ENCODE peak calls at places on chromosomes 6 and 20, in nine cellular contexts. E is mucosa of descending colon, H is MCF 10A, Y is psoas muscle, V is kidney epithelial cell, T is cardiac muscle cell, U is choroid plexus epithelial cell, Z is endothelial cell, B is heart left ventricle. R is an unnamed sample.

GRCh38 chr6:22302828-22303227 is 6.0 kb upstream of the PRL start:
- DNase-seq in E (no peak), H (peak), Y (no peak), V (no peak), T (no peak), U (no peak), Z (no peak), B (no peak), R (no peak)

GRCh38 chr6:93176070-93176469 is 243.3 kb downstream of the EPHA7 start:
- DNase-seq in E (no peak), H (no peak), Y (no peak), V (no peak), T (no peak), U (no peak), Z (no peak), B (no peak), R (no peak)

GRCh38 chr6:101803146-101803545 is 409.6 kb downstream of the GRIK2 start:
- DNase-seq in E (no peak), H (no peak), Y (no peak), V (no peak), T (no peak), U (peak), Z (no peak), B (no peak), R (no peak)

GRCh38 chr20:45592574-45593189 is 13.6 kb upstream of the WFDC8 start:
- DNase-seq in E (peak), H (peak), Y (no peak), V (peak), T (peak), U (peak), Z (peak), B (no peak), R (peak)

GRCh38 chr6:43091020-43091419 is 14.9 kb downstream of the PTK7 start:
- DNase-seq in E (no peak), H (no peak), Y (no peak), V (no peak), T (no peak), U (no peak), Z (no peak), B (no peak), R (no peak)

GRCh38 chr6:34894693-34895092 is 5.6 kb downstream of the ANKS1A start:
- DNase-seq in E (no peak), H (no peak), Y (no peak), V (no peak), T (no peak), U (no peak), Z (no peak), B (no peak), R (no peak)

GRCh38 chr20:49753133-49753532 is 39.5 kb upstream of the B4GALT5 start:
- DNase-seq in E (no peak), H (no peak), Y (no peak), V (no peak), T (no peak), U (no peak), Z (no peak), B (no peak), R (no peak)

GRCh38 chr6:135095716-135096115 is 41.1 kb upstream of the HBS1L start:
- DNase-seq in E (no peak), H (no peak), Y (no peak), V (no peak), T (no peak), U (no peak), Z (no peak), B (no peak), R (no peak)

GRCh38 chr20:23528867-23529431 is 38.0 kb downstream of the CST8 start:
- DNase-seq in E (no peak), H (peak), Y (no peak), V (no peak), T (no peak), U (no peak), Z (no peak), B (no peak), R (no peak)

GRCh38 chr6:157217198-157217893 is 106.0 kb downstream of the TMEM242 start:
- DNase-seq in E (no peak), H (no peak), Y (no peak), V (no peak), T (no peak), U (no peak), Z (no peak), B (peak), R (no peak)

GRCh38 chr20:31570735-31571617 is 34.1 kb upstream of the ID1 start:
- DNase-seq in E (peak), H (no peak), Y (no peak), V (no peak), T (no peak), U (no peak), Z (no peak), B (peak), R (no peak)

GRCh38 chr6:40754481-40755045 is 167.4 kb upstream of the LRFN2 start:
- DNase-seq in E (no peak), H (no peak), Y (no peak), V (no peak), T (no peak), U (no peak), Z (no peak), B (no peak), R (no peak)

GRCh38 chr6:73152998-73153757 is 72.1 kb downstream of the KHDC1L start:
- DNase-seq in E (no peak), H (no peak), Y (no peak), V (no peak), T (no peak), U (peak), Z (no peak), B (no peak), R (no peak)

GRCh38 chr6:108565091-108565766 is 4.5 kb downstream of the FOXO3 start:
- DNase-seq in E (no peak), H (no peak), Y (no peak), V (no peak), T (no peak), U (no peak), Z (no peak), B (no peak), R (no peak)

GRCh38 chr20:59309218-59309617 is 8.8 kb downstream of the EDN3 start:
- DNase-seq in E (peak), H (no peak), Y (no peak), V (no peak), T (no peak), U (no peak), Z (no peak), B (no peak), R (no peak)

GRCh38 chr6:82259389-82259788 is 11.8 kb upstream of the IBTK start:
- DNase-seq in E (no peak), H (no peak), Y (no peak), V (no peak), T (no peak), U (no peak), Z (no peak), B (no peak), R (no peak)

GRCh38 chr6:170441316-170441715 is 111.8 kb downstream of the PSMB1 start:
- DNase-seq in E (no peak), H (no peak), Y (no peak), V (no peak), T (no peak), U (no peak), Z (no peak), B (no peak), R (no peak)

GRCh38 chr20:41094656-41095055 is 42.7 kb upstream of the PLCG1 start:
- DNase-seq in E (no peak), H (no peak), Y (no peak), V (no peak), T (no peak), U (no peak), Z (no peak), B (no peak), R (no peak)

GRCh38 chr6:25477006-25477590 is 174.9 kb upstream of the SCGN start:
- DNase-seq in E (no peak), H (peak), Y (no peak), V (no peak), T (peak), U (peak), Z (no peak), B (no peak), R (no peak)

GRCh38 chr20:58714923-58715708 is 22.5 kb downstream of the NPEPL1 start:
- DNase-seq in E (no peak), H (no peak), Y (peak), V (no peak), T (no peak), U (no peak), Z (peak), B (peak), R (no peak)

GRCh38 chr6:129342243-129342642 is 367.7 kb downstream of the ARHGAP18 start:
- DNase-seq in E (no peak), H (peak), Y (no peak), V (no peak), T (no peak), U (peak), Z (no peak), B (no peak), R (no peak)

GRCh38 chr6:5728726-5729434 is 277.8 kb downstream of the NRN1 start:
- DNase-seq in E (no peak), H (peak), Y (no peak), V (peak), T (no peak), U (peak), Z (no peak), B (no peak), R (no peak)

GRCh38 chr6:75424610-75425548 is 68.7 kb downstream of the FILIP1 start:
- DNase-seq in E (no peak), H (peak), Y (no peak), V (no peak), T (no peak), U (no peak), Z (no peak), B (no peak), R (no peak)

GRCh38 chr6:102736941-102737368 is 1343.4 kb downstream of the GRIK2 start:
- DNase-seq in E (no peak), H (no peak), Y (no peak), V (no peak), T (no peak), U (peak), Z (no peak), B (no peak), R (no peak)

GRCh38 chr6:89239338-89239737 is 22.2 kb upstream of the GABRR1 start:
- DNase-seq in E (peak), H (peak), Y (no peak), V (no peak), T (no peak), U (peak), Z (peak), B (no peak), R (no peak)

GRCh38 chr20:32941155-32941885 is 62.9 kb downstream of the SUN5 start:
- DNase-seq in E (no peak), H (no peak), Y (no peak), V (no peak), T (no peak), U (no peak), Z (no peak), B (no peak), R (no peak)

GRCh38 chr6:169510871-169511270 is 191.0 kb downstream of the WDR27 start:
- DNase-seq in E (no peak), H (no peak), Y (no peak), V (no peak), T (no peak), U (no peak), Z (no peak), B (no peak), R (no peak)

GRCh38 chr6:53042112-53042511 is 23.1 kb upstream of the FBXO9 start:
- DNase-seq in E (no peak), H (peak), Y (no peak), V (peak), T (no peak), U (peak), Z (no peak), B (no peak), R (no peak)

DNA sequence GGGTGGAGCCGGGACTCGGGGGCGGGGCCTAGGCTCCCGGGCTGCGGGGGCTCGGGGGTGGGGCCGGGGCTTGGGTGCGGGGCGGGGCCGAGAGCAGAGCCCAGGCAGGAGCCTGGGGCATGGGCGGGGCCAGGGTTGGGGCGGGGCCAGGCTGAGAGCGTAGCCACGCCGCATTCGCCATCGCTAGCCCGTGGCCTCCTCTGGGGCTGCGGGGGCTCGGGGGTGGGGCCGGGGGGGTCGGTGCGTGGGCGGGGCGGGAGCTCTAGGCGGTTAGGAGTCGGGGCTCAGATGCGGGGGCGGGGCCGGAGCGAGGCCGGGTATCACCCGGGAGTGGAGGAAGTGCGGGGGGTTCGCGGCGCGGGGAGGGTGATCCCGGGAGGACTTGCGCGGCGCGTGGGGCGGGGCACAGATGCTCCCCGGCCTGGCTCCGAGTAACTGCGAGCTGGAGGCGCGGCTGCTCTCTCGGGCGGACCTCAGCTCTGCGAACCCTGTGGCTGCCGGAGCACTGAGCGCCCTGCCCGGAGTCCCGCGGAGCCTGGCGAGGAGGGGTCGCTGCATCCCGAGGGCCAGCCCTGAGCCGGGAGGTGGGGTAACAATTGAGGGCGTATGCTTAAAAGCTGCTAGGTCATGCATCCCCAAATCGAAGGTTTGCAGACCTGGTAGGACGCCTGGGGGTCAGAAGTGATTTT is 434 bp upstream of the ECI2 start:
- DNase-seq in E (peak), H (peak), Y (peak), V (peak), T (peak), U (peak), Z (peak), B (peak), R (peak)
- TF ChIP-seq CTCF in E (no peak), H (no peak), Y (no peak), V (no peak), T (no peak), U (no peak), Z (no peak), B (no peak), R (no peak)

GRCh38 chr20:60857708-60858107 is 394.4 kb upstream of the CDH4 start:
- DNase-seq in E (no peak), H (peak), Y (no peak), V (no peak), T (no peak), U (peak), Z (no peak), B (no peak), R (no peak)

DNA sequence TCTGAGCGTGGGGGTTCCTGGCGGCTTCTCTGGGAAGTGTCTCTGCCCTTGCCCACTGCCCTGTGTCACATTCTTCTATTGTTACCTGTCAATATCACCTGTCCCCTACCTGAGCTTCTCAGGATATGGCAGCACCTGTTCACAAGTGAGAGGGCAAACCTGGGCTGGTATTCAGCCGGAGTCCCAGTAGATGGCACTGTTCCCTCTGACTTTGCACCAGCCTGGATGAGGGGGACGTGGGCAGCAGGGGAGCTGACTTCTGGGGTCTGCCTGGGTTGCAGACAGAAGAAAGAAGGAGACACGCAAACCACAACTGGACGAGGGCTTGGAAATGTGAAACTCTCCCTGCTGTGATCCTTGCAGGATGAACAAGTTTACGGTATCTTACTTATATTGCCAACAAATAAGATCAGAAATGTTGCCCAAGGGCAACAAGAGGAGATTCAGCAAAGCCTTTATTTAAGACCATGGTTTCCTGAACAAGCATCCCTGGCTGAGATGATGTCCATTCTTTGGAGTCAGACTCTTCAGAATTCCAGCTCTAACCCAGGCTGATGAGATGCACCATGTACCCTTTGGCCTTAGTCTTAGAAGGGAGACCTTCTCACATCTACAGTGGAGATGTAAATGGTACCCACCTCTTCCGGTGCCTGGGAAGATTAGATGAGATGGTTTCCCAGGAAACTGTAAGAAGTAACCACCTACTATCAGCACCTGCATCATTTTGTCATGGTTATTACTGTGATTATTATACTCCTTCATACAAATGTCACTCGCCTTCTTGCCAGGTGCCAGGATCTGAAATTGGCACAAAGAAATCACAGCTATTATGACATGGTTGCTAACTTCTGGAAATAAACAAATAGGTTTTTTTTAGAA is 400.0 kb upstream of the CDH4 start:
- DNase-seq in E (peak), H (peak), Y (no peak), V (no peak), T (peak), U (peak), Z (peak), B (no peak), R (no peak)
- TF ChIP-seq CTCF in E (no peak), H (peak), Y (no peak), V (peak), T (no peak), U (peak), Z (peak), B (peak), R (peak)

GRCh38 chr6:19472850-19473249 is 364.3 kb upstream of the ID4 start:
- DNase-seq in E (peak), H (peak), Y (no peak), V (no peak), T (no peak), U (peak), Z (peak), B (no peak), R (no peak)
- TF ChIP-seq CTCF in E (no peak), H (peak), Y (peak), V (peak), T (peak), U (peak), Z (no peak), B (no peak), R (peak)

GRCh38 chr6:99467509-99468106 is 42.5 kb upstream of the PNISR start:
- DNase-seq in E (no peak), H (peak), Y (no peak), V (no peak), T (peak), U (peak), Z (no peak), B (no peak), R (no peak)
- TF ChIP-seq CTCF in E (no peak), H (peak), Y (peak), V (peak), T (peak), U (peak), Z (peak), B (peak), R (peak)

GRCh38 chr20:46791722-46792416 is 82.4 kb downstream of the SLC2A10 start:
- DNase-seq in E (no peak), H (no peak), Y (no peak), V (no peak), T (no peak), U (no peak), Z (no peak), B (no peak), R (no peak)
- TF ChIP-seq CTCF in E (no peak), H (no peak), Y (no peak), V (no peak), T (no peak), U (no peak), Z (no peak), B (no peak), R (no peak)

GRCh38 chr6:69722683-69723082 is 74.1 kb downstream of the LMBRD1 start:
- DNase-seq in E (no peak), H (no peak), Y (no peak), V (no peak), T (no peak), U (no peak), Z (no peak), B (no peak), R (no peak)

DNA sequence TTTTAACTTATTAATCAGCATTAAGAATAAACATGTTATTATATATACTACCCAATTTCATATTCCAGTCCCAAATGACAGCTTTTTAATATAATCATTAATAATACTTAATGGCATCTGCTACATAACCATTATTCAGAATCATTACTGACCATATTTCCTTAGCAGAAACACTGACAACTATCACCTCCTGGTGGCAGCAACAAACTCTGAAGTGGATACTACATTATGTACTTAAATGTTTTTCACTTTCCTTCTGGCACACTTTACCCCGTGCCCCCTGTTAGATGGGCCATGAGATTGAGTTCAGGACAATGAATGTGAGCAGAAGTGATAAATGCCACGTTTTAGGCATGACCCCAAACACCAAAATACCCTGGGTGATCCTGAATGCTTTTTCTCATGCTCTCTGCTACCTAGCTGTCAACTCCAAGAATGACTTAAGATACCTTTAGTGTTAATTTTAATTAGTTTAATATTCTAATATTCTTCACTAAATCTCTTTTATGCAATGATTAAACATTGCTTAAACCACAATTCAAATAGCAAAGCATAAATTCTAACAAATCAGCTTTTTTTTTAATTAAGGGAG is 77.1 kb downstream of the LMBRD1 start:
- DNase-seq in E (peak), H (peak), Y (no peak), V (no peak), T (peak), U (peak), Z (no peak), B (no peak), R (peak)
- TF ChIP-seq CTCF in E (no peak), H (peak), Y (peak), V (peak), T (peak), U (peak), Z (peak), B (no peak), R (peak)

DNA sequence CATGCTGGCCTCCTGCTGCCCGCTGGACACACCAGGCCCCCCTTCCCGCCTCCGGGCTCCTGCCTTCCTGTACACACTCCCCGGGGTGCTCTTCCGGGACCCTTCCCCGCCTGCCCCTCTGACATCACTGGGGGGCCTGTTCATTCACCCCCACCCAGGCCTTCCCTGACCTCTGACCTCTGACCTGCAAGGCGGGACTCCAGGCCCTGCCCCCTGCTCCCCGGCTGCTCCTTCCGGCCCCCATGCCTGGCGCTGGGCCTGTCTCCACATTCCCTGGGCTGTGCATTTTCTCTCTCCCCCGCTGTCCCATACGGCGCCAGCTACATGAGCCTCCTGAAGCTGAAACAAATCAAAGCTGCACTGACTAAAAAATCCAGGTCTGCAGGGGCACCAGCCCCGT is 71.6 kb upstream of the GATA5 start:
- DNase-seq in E (no peak), H (no peak), Y (no peak), V (no peak), T (no peak), U (no peak), Z (no peak), B (no peak), R (no peak)
- TF ChIP-seq CTCF in E (no peak), H (no peak), Y (no peak), V (no peak), T (no peak), U (no peak), Z (no peak), B (no peak), R (no peak)